ENCODE peak calls at places on chromosome 3, in six cellular contexts. F is brain microvascular endothelial cell, V is neural progenitor cell, X is K562, I is OCI-LY7, E is fibroblast of lung. L is an unnamed sample.

GRCh38 chr3:46127503-46127902 is 80.6 kb downstream of the CCR1 start:
- DNase-seq in V (no peak), I (no peak), E (peak; percentile 93), X (no peak), F (peak; percentile 93), L (no peak)

GRCh38 chr3:15097889-15098288 is 1.1 kb downstream of the RBSN start:
- DNase-seq in X (no peak), E (peak; percentile 64), F (peak; percentile 3), V (no peak), I (peak; percentile 59), L (peak; percentile 84)

GRCh38 chr3:196140224-196140623 is 58.3 kb upstream of the TFRC start:
- DNase-seq in X (peak; percentile 79), V (no peak), I (no peak), F (no peak), E (no peak), L (no peak)

GRCh38 chr3:111070772-111071256 is 802 bp upstream of the NECTIN3 start:
- DNase-seq in E (no peak), I (no peak), X (peak; percentile 4), V (no peak), F (peak; percentile 74), L (no peak)

GRCh38 chr3:190780524-190780923 is 82.0 kb downstream of the GMNC start:
- DNase-seq in E (no peak), V (no peak), I (no peak), X (no peak), F (no peak), L (no peak)

GRCh38 chr3:64213224-64213893 is 11.9 kb downstream of the PRICKLE2 start:
- DNase-seq in V (no peak), X (no peak), E (no peak), I (no peak), F (no peak), L (no peak)

GRCh38 chr3:171328419-171329082 is 131.7 kb downstream of the TNIK start:
- DNase-seq in F (no peak), V (peak; percentile 26), I (peak; percentile 20), X (peak; percentile 35), E (no peak), L (peak; percentile 70)

GRCh38 chr3:5122741-5123706 is 932 bp downstream of the ARL8B start:
- DNase-seq in V (peak; percentile 82), E (peak; percentile 78), X (peak; percentile 64), I (peak; percentile 36), F (peak; percentile 47), L (peak; percentile 60)

GRCh38 chr3:46455231-46456115 is 9.2 kb downstream of the LTF start:
- DNase-seq in E (no peak), F (no peak), X (no peak), V (no peak), I (no peak), L (no peak)

GRCh38 chr3:14988988-14989394 is 41.6 kb downstream of the NR2C2 start:
- DNase-seq in F (no peak), X (peak; percentile 40), E (no peak), V (peak; percentile 30), I (peak; percentile 71), L (peak; percentile 94)

GRCh38 chr3:33645060-33645841 is 72.8 kb downstream of the CLASP2 start:
- DNase-seq in E (peak; percentile 66), F (peak; percentile 43), X (peak; percentile 55), V (peak; percentile 12), I (no peak), L (peak; percentile 63)

GRCh38 chr3:186451371-186451770 is 89.3 kb upstream of the DGKG start:
- DNase-seq in E (no peak), I (no peak), F (no peak), V (no peak), X (no peak), L (no peak)

GRCh38 chr3:136994772-136995516 is 37.2 kb downstream of the IL20RB start:
- DNase-seq in X (no peak), E (peak; percentile 79), V (no peak), F (peak; percentile 20), I (no peak), L (no peak)

GRCh38 chr3:168801792-168802191 is 706.1 kb upstream of the GOLIM4 start:
- DNase-seq in E (peak; percentile 92), X (no peak), F (peak; percentile 24), V (no peak), I (no peak), L (no peak)

GRCh38 chr3:186514296-186515002 is 29.7 kb downstream of the CRYGS start:
- DNase-seq in F (no peak), X (peak; percentile 29), I (no peak), V (no peak), E (no peak), L (peak; percentile 66)

GRCh38 chr3:59660852-59661624 is 611.2 kb upstream of the CFAP20DC start:
- DNase-seq in V (no peak), F (no peak), X (no peak), E (no peak), I (no peak), L (no peak)

GRCh38 chr3:147812186-147812911 is 403.2 kb downstream of the ZIC1 start:
- DNase-seq in E (no peak), I (no peak), F (no peak), X (no peak), V (no peak), L (no peak)

GRCh38 chr3:71018794-71019193 is 564.7 kb downstream of the FOXP1 start:
- DNase-seq in V (no peak), E (no peak), F (no peak), I (no peak), X (no peak), L (no peak)

GRCh38 chr3:32780735-32781210 is 37.0 kb upstream of the TRIM71 start:
- DNase-seq in X (peak; percentile 75), E (peak; percentile 55), I (no peak), V (peak; percentile 97), F (peak; percentile 32), L (peak; percentile 56)

GRCh38 chr3:99409961-99410360 is 228.4 kb upstream of the COL8A1 start:
- DNase-seq in I (no peak), E (no peak), F (no peak), V (no peak), X (no peak), L (no peak)

GRCh38 chr3:59451041-59451763 is 401.4 kb upstream of the CFAP20DC start:
- DNase-seq in V (no peak), X (no peak), E (peak; percentile 16), F (no peak), I (peak; percentile 92), L (no peak)

GRCh38 chr3:57094606-57095005 is 34.1 kb downstream of the SPATA12 start:
- DNase-seq in X (no peak), F (no peak), V (no peak), E (peak; percentile 14), I (no peak), L (peak; percentile 80)

GRCh38 chr3:114035896-114036295 is 20.4 kb downstream of the CCDC191 start:
- DNase-seq in V (no peak), I (no peak), E (no peak), F (no peak), X (no peak), L (no peak)

GRCh38 chr3:141388823-141389617 is 20.7 kb downstream of the ZBTB38 start:
- DNase-seq in I (no peak), E (peak; percentile 63), X (no peak), V (no peak), F (no peak), L (no peak)

GRCh38 chr3:145578465-145578864 is 582.5 kb downstream of the PLOD2 start:
- DNase-seq in F (no peak), X (no peak), V (no peak), E (no peak), I (no peak), L (no peak)

GRCh38 chr3:164250923-164251322 is 827.4 kb downstream of the SI start:
- DNase-seq in I (no peak), X (no peak), F (no peak), V (no peak), E (no peak), L (no peak)
- H3K27ac ChIP-seq in I (no peak overlapping the region), X (no peak overlapping the region), F (no peak overlapping the region), V (no peak overlapping the region), E (no peak overlapping the region), L (no peak overlapping the region)

GRCh38 chr3:11131371-11131770 is 22.9 kb upstream of the HRH1 start:
- DNase-seq in V (no peak), E (peak; percentile 76), F (no peak), I (no peak), X (no peak), L (no peak)
- H3K27ac ChIP-seq in V (no peak overlapping the region), E (no peak overlapping the region), F (no peak overlapping the region), I (no peak overlapping the region), X (no peak overlapping the region), L (no peak overlapping the region)

DNA sequence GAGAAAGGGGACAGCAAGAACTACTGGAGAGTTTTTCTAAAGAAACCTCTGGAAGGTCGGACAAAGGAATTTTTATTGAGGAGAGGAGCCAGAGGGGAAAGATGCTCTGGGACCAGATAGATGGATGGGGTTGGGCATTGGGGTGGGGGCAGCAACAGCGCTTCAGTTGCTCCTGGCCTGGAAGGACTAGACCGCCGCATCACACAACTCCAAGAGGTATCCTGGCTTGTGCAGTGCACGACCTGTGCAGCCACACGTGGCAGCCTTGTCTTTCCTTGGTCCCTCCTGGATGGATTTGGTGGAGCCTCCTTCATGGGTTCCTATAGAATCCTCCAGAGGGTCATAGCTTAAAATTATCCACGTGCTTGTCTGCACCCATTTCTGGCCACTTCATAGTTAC is 23.0 kb downstream of the MAGEF1 start:
- DNase-seq in X (no peak), E (no peak), I (no peak), F (no peak), V (no peak), L (no peak)
- H3K27ac ChIP-seq in X (no peak overlapping the region), E (no peak overlapping the region), I (no peak overlapping the region), F (no peak overlapping the region), V (no peak overlapping the region), L (no peak overlapping the region)

GRCh38 chr3:124837730-124838186 is 49.4 kb downstream of the ITGB5 start:
- DNase-seq in X (peak; percentile 12), V (peak; percentile 50), F (peak; percentile 91), I (no peak), E (peak; percentile 82), L (no peak)

GRCh38 chr3:124837065-124837464 is 50.1 kb downstream of the ITGB5 start:
- DNase-seq in F (no peak), V (no peak), X (no peak), I (no peak), E (no peak), L (no peak)

GRCh38 chr3:124841517-124841916 is 45.6 kb downstream of the ITGB5 start:
- DNase-seq in E (no peak), I (no peak), F (no peak), V (no peak), X (no peak), L (no peak)

GRCh38 chr3:124838963-124839362 is 48.2 kb downstream of the ITGB5 start:
- DNase-seq in X (no peak), I (no peak), V (no peak), E (no peak), F (no peak), L (no peak)

GRCh38 chr3:124839896-124840295 is 47.3 kb downstream of the ITGB5 start:
- DNase-seq in V (no peak), X (no peak), I (no peak), F (no peak), E (no peak), L (no peak)
- H3K27ac ChIP-seq in V (no peak overlapping the region), X (no peak overlapping the region), I (no peak overlapping the region), F (peak overlapping the region; percentile 54), E (no peak overlapping the region), L (no peak overlapping the region)